ENCODE peak calls at places on chromosomes 6 and 20, in seven cellular contexts. K is transverse colon, D is heart right ventricle, B is progenitor cell of endocrine pancreas, C is BJ, I is GM12865, J is fibroblast of lung. H is an unnamed sample.
A peak's percentile ranks its signal among the peaks of the same experiment; 100 is the strongest.

GRCh38 chr20:21615617-21616080 is 89.8 kb upstream of the PAX1 start:
- DNase-seq in K (peak; percentile 39), D (peak; percentile 20), B (peak; percentile 66), C (no peak), I (peak; percentile 67), J (peak; percentile 37), H (peak; percentile 23)

GRCh38 chr6:34953084-34954025 is 64.3 kb downstream of the ANKS1A start:
- DNase-seq in K (peak; percentile 21), D (no peak), B (no peak), C (peak; percentile 24), I (no peak), J (peak; percentile 61), H (no peak)

GRCh38 chr6:37990762-37991525 is 171.4 kb downstream of the ZFAND3 start:
- DNase-seq in K (no peak), D (peak; percentile 8), B (no peak), C (peak; percentile 58), I (no peak), J (peak; percentile 92), H (peak; percentile 60)

GRCh38 chr6:23659125-23659524 is 466.9 kb upstream of the NRSN1 start:
- DNase-seq in K (peak; percentile 23), D (no peak), B (peak; percentile 26), C (no peak), I (no peak), J (peak; percentile 12), H (no peak)

GRCh38 chr6:36246511-36247268 is 23.2 kb upstream of the PNPLA1 start:
- DNase-seq in K (no peak), D (no peak), B (no peak), C (no peak), I (no peak), J (no peak), H (no peak)

GRCh38 chr6:161038229-161039003 is 46.8 kb downstream of the MAP3K4 start:
- DNase-seq in K (peak; percentile 24), D (peak; percentile 46), B (no peak), C (peak; percentile 94), I (peak; percentile 58), J (peak; percentile 99), H (peak; percentile 94)

GRCh38 chr6:169101981-169102380 is 151.7 kb downstream of the THBS2 start:
- DNase-seq in K (no peak), D (no peak), B (no peak), C (peak; percentile 66), I (no peak), J (peak; percentile 61), H (no peak)

GRCh38 chr6:119077643-119078448 is 618 bp downstream of the FAM184A start:
- DNase-seq in K (peak; percentile 38), D (peak; percentile 11), B (peak; percentile 63), C (no peak), I (peak; percentile 31), J (peak; percentile 11), H (no peak)

GRCh38 chr20:6976535-6976934 is 209.0 kb downstream of the BMP2 start:
- DNase-seq in K (no peak), D (no peak), B (no peak), C (no peak), I (no peak), J (peak; percentile 12), H (no peak)

GRCh38 chr6:81744136-81744535 is 8.3 kb downstream of the TENT5A start:
- DNase-seq in K (no peak), D (no peak), B (no peak), C (no peak), I (no peak), J (no peak), H (no peak)

GRCh38 chr6:27293436-27294152 is 18.5 kb downstream of the POM121L2 start:
- DNase-seq in K (no peak), D (no peak), B (no peak), C (no peak), I (peak; percentile 53), J (peak; percentile 52), H (no peak)

GRCh38 chr6:74277749-74278148 is 581.7 kb downstream of the CD109 start:
- DNase-seq in K (no peak), D (peak; percentile 36), B (no peak), C (no peak), I (no peak), J (peak; percentile 20), H (no peak)

H was measured in GM04504.